ENCODE peak calls at places on chromosomes 11 and 22, in ten cellular contexts. B is PC-3; I is cardiac muscle cell; R is MM.1S; X is upper lobe of right lung; J is CD8-positive, alpha-beta T cell; O is ovary; Q is mammary epithelial cell; C is Peyer's patch; M is fibroblast of lung. T is an unnamed sample. For H3K27me3, the result is how much of the 10 kb centered on the place peaks cover.

GRCh38 chr22:42645938-42646568 is 3.1 kb downstream of the CYB5R3 start:
- DNase-seq in B (no peak), I (no peak), R (no peak), X (no peak), J (no peak), O (no peak), Q (no peak), C (peak), M (no peak), T (no peak)

GRCh38 chr11:65911682-65912568 is 6.9 kb downstream of the C11orf68 start:
- DNase-seq in B (peak), I (peak), R (no peak), X (no peak), J (no peak), O (peak), Q (peak), C (no peak), M (peak), T (peak)

GRCh38 chr11:115222218-115222862 is 281.9 kb downstream of the CADM1 start:
- DNase-seq in B (peak), I (peak), R (peak), X (no peak), J (no peak), O (no peak), Q (peak), C (no peak), M (peak), T (peak)

GRCh38 chr11:117916956-117917355 is 12.2 kb downstream of the TMPRSS13 start:
- DNase-seq in B (no peak), I (no peak), R (no peak), X (no peak), J (no peak), O (no peak), Q (no peak), C (peak), M (no peak), T (no peak)

GRCh38 chr22:43202326-43202725 is 15.4 kb upstream of the TTLL12 start:
- DNase-seq in B (no peak), I (no peak), R (no peak), X (no peak), J (no peak), O (no peak), Q (no peak), C (no peak), M (no peak), T (no peak)

GRCh38 chr11:124879229-124879998 is 14.2 kb downstream of the ROBO3 start:
- DNase-seq in B (no peak), I (no peak), R (no peak), X (peak), J (no peak), O (no peak), Q (no peak), C (no peak), M (no peak), T (no peak)

GRCh38 chr11:132318421-132319157 is 948.2 kb downstream of the NTM start:
- DNase-seq in B (peak), I (peak), R (no peak), X (no peak), J (no peak), O (no peak), Q (peak), C (no peak), M (peak), T (no peak)

GRCh38 chr11:95335989-95336388 is 105.0 kb upstream of the SESN3 start:
- DNase-seq in B (no peak), I (no peak), R (no peak), X (no peak), J (no peak), O (no peak), Q (no peak), C (no peak), M (peak), T (no peak)

GRCh38 chr11:64954201-64954600 is 17.7 kb downstream of the MAJIN start:
- DNase-seq in B (no peak), I (no peak), R (no peak), X (no peak), J (no peak), O (no peak), Q (no peak), C (no peak), M (no peak), T (no peak)

GRCh38 chr22:47391169-47392053 is 629.0 kb downstream of the TBC1D22A start:
- DNase-seq in B (no peak), I (no peak), R (no peak), X (no peak), J (no peak), O (no peak), Q (no peak), C (no peak), M (no peak), T (no peak)
- H3K27me3 ChIP-seq in B (under half), I (under half), R (under half), X (under half), J (under half), O (under half), Q (under half), C (under half), M (under half), T (under half)

DNA sequence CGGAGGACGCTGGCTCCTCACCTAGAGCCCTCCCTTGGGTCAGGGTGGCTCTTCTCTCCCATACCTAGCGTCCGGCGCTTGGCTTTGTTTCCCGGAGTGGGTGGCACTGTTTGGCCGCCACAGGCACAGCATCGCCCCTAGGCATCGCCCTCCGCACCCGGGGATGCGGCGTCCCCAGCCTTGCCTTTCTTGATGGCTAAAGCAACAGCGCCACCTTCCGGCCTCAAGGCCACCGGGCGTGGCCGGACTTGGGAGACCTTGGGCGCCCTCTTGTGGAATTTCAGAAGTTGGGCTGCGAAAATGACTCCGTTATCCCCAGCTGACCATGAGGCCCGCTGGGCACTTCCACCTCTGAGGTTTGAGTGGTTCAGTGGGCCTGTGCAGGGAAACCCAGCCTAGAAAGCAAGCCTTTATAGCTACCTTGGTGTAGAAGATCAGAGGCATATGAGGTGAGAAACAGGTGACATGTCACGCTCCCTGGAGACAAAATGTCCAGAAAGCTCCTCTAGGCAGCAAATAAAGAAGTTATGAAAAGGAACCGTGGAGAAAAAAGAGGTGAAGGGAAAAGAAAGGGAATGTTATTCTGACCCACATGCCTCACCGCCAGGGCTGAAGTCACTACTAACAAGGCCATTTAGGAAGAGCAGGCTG is 54.3 kb downstream of the SNX19 start:
- DNase-seq in B (peak), I (peak), R (peak), X (peak), J (peak), O (peak), Q (peak), C (peak), M (peak), T (no peak)
- TF ChIP-seq CTCF in B (peak), I (peak), R (peak), X (peak), J (peak), O (peak), Q (peak), C (peak), M (peak), T (peak)

DNA sequence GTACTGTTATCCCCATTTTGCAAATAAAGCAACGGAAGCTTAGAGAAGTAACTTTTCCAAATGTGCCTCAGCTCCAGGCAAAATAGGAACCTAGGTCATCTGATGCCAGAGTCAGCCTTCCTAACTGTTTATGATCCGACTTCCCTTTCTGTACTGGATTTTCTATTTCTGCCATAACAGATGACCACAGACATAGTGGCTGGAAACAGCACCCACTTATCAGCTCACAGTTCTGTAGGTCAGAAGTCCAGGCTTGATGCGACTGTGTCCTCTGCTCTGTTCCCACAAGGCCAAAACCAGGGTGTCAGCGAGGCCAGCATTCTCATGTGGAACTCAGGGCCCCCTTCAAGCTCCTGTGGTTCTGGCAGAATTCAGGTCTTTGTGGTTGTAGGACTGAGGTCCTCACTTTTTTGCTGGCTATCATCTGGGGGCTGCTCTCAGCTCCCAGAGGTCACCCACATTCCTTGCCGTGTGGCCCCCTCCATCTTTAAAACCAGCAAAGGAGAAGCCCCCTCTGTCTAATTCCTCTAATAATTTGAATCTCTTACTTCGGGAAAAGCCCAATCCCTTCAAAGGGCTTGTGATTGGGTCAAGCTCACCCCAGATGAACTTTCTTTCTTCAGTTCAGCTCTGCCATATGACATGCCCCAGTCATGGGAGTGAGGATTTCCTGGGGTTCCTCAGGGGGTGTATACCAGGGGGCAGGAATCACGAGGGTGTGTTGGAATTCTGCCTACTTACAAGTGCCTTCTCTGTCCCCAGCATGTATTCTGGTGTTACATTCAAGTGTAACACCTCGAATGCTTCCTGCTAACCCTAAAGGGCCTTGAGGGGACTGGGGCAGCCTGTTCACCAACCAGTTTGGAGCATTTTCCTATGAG is 15.3 kb downstream of the KCNJ5 start:
- DNase-seq in B (no peak), I (no peak), R (no peak), X (no peak), J (no peak), O (no peak), Q (no peak), C (no peak), M (no peak), T (no peak)
- H3K27me3 ChIP-seq in B (under half), I (under half), R (under half), X (under half), J (under half), O (under half), Q (under half), C (under half), M (under half), T (under half)

GRCh38 chr11:59899532-59899931 is 20.9 kb downstream of the OOSP3 start:
- DNase-seq in B (no peak), I (no peak), R (no peak), X (no peak), J (no peak), O (no peak), Q (no peak), C (no peak), M (no peak), T (no peak)
- TF ChIP-seq CTCF in B (no peak), I (no peak), R (no peak), X (no peak), J (no peak), O (no peak), Q (no peak), C (no peak), M (no peak), T (no peak)

DNA sequence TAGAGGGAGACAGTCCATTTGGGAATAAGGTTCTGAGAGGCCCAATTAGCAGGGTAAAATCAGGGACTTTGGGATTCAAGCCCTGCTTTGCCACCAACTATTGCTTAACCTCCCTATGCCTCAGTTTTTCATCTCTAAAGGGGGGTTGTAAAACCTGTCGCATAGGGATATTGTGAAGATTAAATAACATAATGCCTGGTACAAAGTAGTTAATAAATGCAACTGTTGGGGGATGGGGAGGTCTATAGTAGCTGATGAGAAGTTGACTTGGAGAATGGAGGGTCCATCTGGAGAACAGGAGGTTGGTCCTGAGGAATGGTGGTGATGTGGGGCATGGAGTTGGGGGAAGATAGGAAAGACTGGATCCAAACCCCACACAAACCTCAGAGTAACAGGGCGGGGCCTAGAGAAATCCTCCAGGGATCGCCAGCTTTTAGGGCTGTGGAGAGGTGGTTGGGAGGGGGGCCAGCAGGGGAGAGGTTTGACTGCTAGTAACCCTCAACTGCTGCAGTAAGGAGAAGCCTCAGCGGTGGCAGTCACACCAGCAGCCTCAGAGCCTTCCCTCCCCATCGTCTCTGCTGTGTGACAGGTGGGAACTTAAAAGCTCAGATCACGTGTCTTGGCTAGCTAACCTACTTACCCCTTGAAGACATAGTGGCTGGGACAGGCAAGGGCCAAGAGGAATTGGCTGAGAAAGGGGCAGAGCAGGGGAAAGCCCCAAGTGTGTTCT is 1.1 kb upstream of the ABCG4 start:
- DNase-seq in B (no peak), I (no peak), R (no peak), X (no peak), J (no peak), O (no peak), Q (no peak), C (no peak), M (no peak), T (no peak)
- H3K27me3 ChIP-seq in B (under half), I (under half), R (under half), X (under half), J (under half), O (under half), Q (under half), C (under half), M (under half), T (under half)

DNA sequence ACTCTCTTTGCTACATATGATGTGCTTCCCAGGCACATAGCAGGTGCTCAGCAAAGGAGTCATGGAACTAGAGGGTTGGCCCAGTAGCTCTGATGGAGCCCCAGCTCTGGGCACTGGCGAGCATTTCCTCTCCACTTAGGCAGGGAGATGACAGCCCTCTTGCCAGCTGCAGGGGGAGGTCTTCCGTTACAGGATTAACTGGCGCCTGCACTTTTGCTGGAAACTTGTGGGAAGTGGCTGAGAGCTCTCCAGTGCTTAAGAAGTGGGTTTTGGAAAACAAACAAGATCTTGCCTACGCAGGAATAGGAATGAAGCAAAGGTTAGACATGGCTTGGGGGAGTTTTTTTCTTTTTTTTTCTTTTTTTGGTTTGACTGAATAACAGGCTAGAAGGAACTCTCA is 75.5 kb downstream of the MICAL2 start:
- DNase-seq in B (no peak), I (peak), R (no peak), X (peak), J (no peak), O (no peak), Q (no peak), C (no peak), M (peak), T (no peak)
- TF ChIP-seq CTCF in B (no peak), I (no peak), R (no peak), X (no peak), J (no peak), O (no peak), Q (no peak), C (no peak), M (peak), T (peak)

GRCh38 chr11:122764691-122765090 is 73.6 kb upstream of the CRTAM start:
- DNase-seq in B (no peak), I (no peak), R (no peak), X (no peak), J (no peak), O (no peak), Q (no peak), C (no peak), M (no peak), T (no peak)
- H3K27me3 ChIP-seq in B (under half), I (under half), R (under half), X (under half), J (under half), O (under half), Q (under half), C (under half), M (under half), T (under half)

GRCh38 chr11:9990221-9990973 is 303.6 kb downstream of the SBF2 start:
- DNase-seq in B (peak), I (peak), R (no peak), X (no peak), J (no peak), O (no peak), Q (no peak), C (no peak), M (peak), T (no peak)
- TF ChIP-seq CTCF in B (peak), I (no peak), R (no peak), X (peak), J (no peak), O (no peak), Q (no peak), C (no peak), M (peak), T (peak)

GRCh38 chr11:82733444-82734119 is at the start of gene FAM181B:
- DNase-seq in B (no peak), I (peak), R (no peak), X (peak), J (no peak), O (peak), Q (peak), C (peak), M (peak), T (no peak)
- H3K27me3 ChIP-seq in B (half or more), I (half or more), R (under half), X (half or more), J (under half), O (under half), Q (under half), C (under half), M (under half), T (under half)

GRCh38 chr11:134592391-134592990 is 180.4 kb upstream of the B3GAT1 start:
- DNase-seq in B (no peak), I (peak), R (peak), X (peak), J (no peak), O (no peak), Q (no peak), C (peak), M (no peak), T (no peak)
- TF ChIP-seq CTCF in B (peak), I (peak), R (peak), X (peak), J (no peak), O (no peak), Q (no peak), C (no peak), M (peak), T (no peak)